ENCODE peak calls at places on chromosomes 5 and 9, in nine cellular contexts. F is NAMALWA, U is left cardiac atrium, P is GM10248, B is iPS DF 6.9, W is D341Med, Q is neural crest cell, H is T47D, D is body of pancreas. R is an unnamed sample.

GRCh38 chr9:806285-807156 is 35.0 kb upstream of the DMRT1 start:
- DNase-seq in F (peak), U (no peak), P (peak), B (peak), W (peak), Q (peak), H (peak), D (no peak), R (peak)

GRCh38 chr5:83097582-83098265 is 20.4 kb downstream of the XRCC4 start:
- DNase-seq in F (no peak), U (no peak), P (no peak), B (no peak), W (no peak), Q (no peak), H (no peak), D (no peak), R (no peak)

GRCh38 chr9:133142657-133143592 is 20.8 kb downstream of the GBGT1 start:
- DNase-seq in F (no peak), U (no peak), P (no peak), B (no peak), W (no peak), Q (no peak), H (no peak), D (no peak), R (no peak)

GRCh38 chr5:154049685-154050084 is 10.9 kb downstream of the MFAP3 start:
- DNase-seq in F (no peak), U (no peak), P (no peak), B (no peak), W (no peak), Q (no peak), H (no peak), D (no peak), R (no peak)

GRCh38 chr5:57447656-57448055 is 35.0 kb downstream of the ACTBL2 start:
- DNase-seq in F (no peak), U (no peak), P (no peak), B (no peak), W (no peak), Q (no peak), H (no peak), D (no peak), R (no peak)

GRCh38 chr5:2158109-2158508 is 275.4 kb upstream of the IRX4 start:
- DNase-seq in F (no peak), U (no peak), P (no peak), B (no peak), W (no peak), Q (no peak), H (no peak), D (no peak), R (no peak)

GRCh38 chr9:13857521-13857920 is 456.4 kb downstream of the NFIB start:
- DNase-seq in F (no peak), U (no peak), P (no peak), B (no peak), W (no peak), Q (no peak), H (no peak), D (no peak), R (no peak)

GRCh38 chr9:126927419-126927818 is 12.8 kb downstream of the RALGPS1 start:
- DNase-seq in F (no peak), U (no peak), P (no peak), B (no peak), W (no peak), Q (no peak), H (no peak), D (no peak), R (no peak)

GRCh38 chr9:93479726-93480125 is 26.3 kb upstream of the FAM120AOS start:
- DNase-seq in F (no peak), U (no peak), P (no peak), B (no peak), W (no peak), Q (no peak), H (no peak), D (no peak), R (no peak)

GRCh38 chr9:126146254-126147145 is 180.1 kb upstream of the MVB12B start:
- DNase-seq in F (peak), U (no peak), P (peak), B (peak), W (peak), Q (peak), H (peak), D (no peak), R (peak)

GRCh38 chr9:127506814-127507750 is 55.8 kb downstream of the LRSAM1 start:
- DNase-seq in F (no peak), U (no peak), P (no peak), B (no peak), W (no peak), Q (no peak), H (no peak), D (peak), R (no peak)

GRCh38 chr5:74543162-74543995 is 97.1 kb downstream of the ENC1 start:
- DNase-seq in F (no peak), U (peak), P (no peak), B (peak), W (no peak), Q (no peak), H (no peak), D (peak), R (peak)

GRCh38 chr9:96173640-96174039 is 128.3 kb downstream of the HSD17B3 start:
- DNase-seq in F (no peak), U (no peak), P (no peak), B (no peak), W (no peak), Q (no peak), H (no peak), D (no peak), R (no peak)

GRCh38 chr5:67032921-67033664 is 163.5 kb downstream of the CD180 start:
- DNase-seq in F (peak), U (no peak), P (no peak), B (no peak), W (no peak), Q (no peak), H (no peak), D (no peak), R (no peak)

GRCh38 chr9:97598461-97599288 is 34.5 kb downstream of the TSTD2 start:
- DNase-seq in F (peak), U (peak), P (peak), B (peak), W (peak), Q (peak), H (peak), D (peak), R (peak)

GRCh38 chr5:132807163-132807838 is 5.8 kb upstream of the SOWAHA start:
- DNase-seq in F (peak), U (no peak), P (no peak), B (no peak), W (no peak), Q (peak), H (no peak), D (peak), R (peak)

GRCh38 chr9:125747765-125748510 is 765 bp downstream of the PBX3 start:
- DNase-seq in F (peak), U (peak), P (peak), B (no peak), W (peak), Q (no peak), H (peak), D (peak), R (peak)

GRCh38 chr5:15487228-15487627 is 12.8 kb upstream of the FBXL7 start:
- DNase-seq in F (no peak), U (no peak), P (no peak), B (no peak), W (no peak), Q (no peak), H (no peak), D (no peak), R (no peak)

GRCh38 chr5:133952729-133953567 is 15.5 kb downstream of the C5orf15 start:
- DNase-seq in F (no peak), U (peak), P (no peak), B (no peak), W (no peak), Q (no peak), H (no peak), D (no peak), R (no peak)

GRCh38 chr9:127170652-127171051 is 48.2 kb upstream of the ANGPTL2 start:
- DNase-seq in F (no peak), U (no peak), P (peak), B (no peak), W (no peak), Q (no peak), H (no peak), D (no peak), R (no peak)

GRCh38 chr9:14092344-14092743 is 221.6 kb downstream of the NFIB start:
- DNase-seq in F (no peak), U (no peak), P (no peak), B (no peak), W (no peak), Q (no peak), H (no peak), D (no peak), R (no peak)

GRCh38 chr5:170254056-170254455 is 21.3 kb downstream of the C5orf58 start:
- DNase-seq in F (peak), U (no peak), P (peak), B (no peak), W (no peak), Q (no peak), H (no peak), D (no peak), R (no peak)

GRCh38 chr9:899440-900184 is 58.1 kb downstream of the DMRT1 start:
- DNase-seq in F (peak), U (no peak), P (peak), B (no peak), W (no peak), Q (no peak), H (no peak), D (no peak), R (no peak)

GRCh38 chr9:70165006-70165602 is 93.7 kb upstream of the SMC5 start:
- DNase-seq in F (no peak), U (no peak), P (no peak), B (no peak), W (no peak), Q (no peak), H (no peak), D (no peak), R (peak)

GRCh38 chr5:52947851-52948250 is 41.3 kb upstream of the ITGA2 start:
- DNase-seq in F (no peak), U (no peak), P (no peak), B (no peak), W (no peak), Q (no peak), H (no peak), D (no peak), R (no peak)

GRCh38 chr5:122896598-122897282 is 51.3 kb downstream of the SNX24 start:
- DNase-seq in F (peak), U (no peak), P (no peak), B (no peak), W (no peak), Q (no peak), H (no peak), D (no peak), R (peak)

GRCh38 chr5:79236970-79237734 is 1.2 kb downstream of the JMY start:
- DNase-seq in F (peak), U (peak), P (peak), B (no peak), W (peak), Q (peak), H (peak), D (peak), R (peak)

GRCh38 chr5:42767491-42768105 is 11.0 kb downstream of the CCDC152 start:
- DNase-seq in F (peak), U (no peak), P (peak), B (no peak), W (peak), Q (no peak), H (no peak), D (no peak), R (peak)

GRCh38 chr9:133844431-133844830 is 106.3 kb upstream of the SARDH start:
- DNase-seq in F (no peak), U (no peak), P (no peak), B (no peak), W (no peak), Q (no peak), H (no peak), D (no peak), R (no peak)

GRCh38 chr5:53479656-53480473 is 564 bp upstream of the FST start:
- DNase-seq in F (no peak), U (peak), P (peak), B (no peak), W (peak), Q (peak), H (peak), D (peak), R (peak)

GRCh38 chr9:112069318-112070169 is 105.6 kb downstream of the SUSD1 start:
- DNase-seq in F (no peak), U (no peak), P (peak), B (no peak), W (no peak), Q (no peak), H (no peak), D (no peak), R (no peak)

GRCh38 chr5:139131062-139131856 is 66.9 kb downstream of the SIL1 start:
- DNase-seq in F (no peak), U (peak), P (no peak), B (no peak), W (peak), Q (no peak), H (no peak), D (peak), R (peak)